ENCODE peak calls at places on chromosomes 5 and 9, in four cellular contexts. E is WTC11, G is SK-N-SH, I is H1. V is an unnamed sample.

GRCh38 chr5:123119334-123119986 is 30.4 kb downstream of the PRDM6 start:
- DNase-seq in E (peak; percentile 77), G (no peak), I (peak; percentile 69), V (peak; percentile 25)

GRCh38 chr9:77218612-77219011 is 41.3 kb downstream of the VPS13A start:
- DNase-seq in E (no peak), G (no peak), I (no peak), V (no peak)

GRCh38 chr9:21252727-21253547 is 13.1 kb upstream of the IFNA14 start:
- DNase-seq in E (peak; percentile 21), G (peak; percentile 9), I (no peak), V (no peak)

GRCh38 chr5:1443991-1444360 is 1.3 kb downstream of the SLC6A3 start:
- DNase-seq in E (no peak), G (no peak), I (no peak), V (no peak)

GRCh38 chr9:98330831-98331230 is 75.4 kb upstream of the TBC1D2 start:
- DNase-seq in E (no peak), G (no peak), I (no peak), V (no peak)

GRCh38 chr9:9893837-9894236 is 719.0 kb downstream of the PTPRD start:
- DNase-seq in E (no peak), G (no peak), I (no peak), V (no peak)

GRCh38 chr9:14829204-14829603 is 81.0 kb downstream of the FREM1 start:
- DNase-seq in E (no peak), G (no peak), I (no peak), V (no peak)

GRCh38 chr5:68384936-68385594 is 169.5 kb downstream of the PIK3R1 start:
- DNase-seq in E (no peak), G (no peak), I (no peak), V (no peak)

GRCh38 chr5:178624626-178625546 is 2.0 kb downstream of the CLK4 start:
- DNase-seq in E (no peak), G (no peak), I (no peak), V (no peak)

GRCh38 chr9:98971168-98971914 is 27.6 kb downstream of the COL15A1 start:
- DNase-seq in E (no peak), G (no peak), I (no peak), V (peak; percentile 61)

GRCh38 chr9:108057421-108058136 is 568.0 kb upstream of the KLF4 start:
- DNase-seq in E (no peak), G (no peak), I (no peak), V (no peak)

GRCh38 chr5:98942849-98943248 is 14.0 kb upstream of the CHD1 start:
- DNase-seq in E (no peak), G (no peak), I (no peak), V (no peak)

GRCh38 chr5:52738095-52738506 is 49.6 kb upstream of the ITGA1 start:
- DNase-seq in E (no peak), G (no peak), I (no peak), V (no peak)

GRCh38 chr9:119544492-119544891 is 175.3 kb upstream of the BRINP1 start:
- DNase-seq in E (no peak), G (no peak), I (no peak), V (no peak)

GRCh38 chr5:143011621-143012020 is 241.4 kb downstream of the ARHGAP26 start:
- DNase-seq in E (no peak), G (no peak), I (no peak), V (no peak)

GRCh38 chr9:27462846-27463245 is 61.2 kb upstream of the IFNK start:
- DNase-seq in E (no peak), G (no peak), I (no peak), V (no peak)

GRCh38 chr5:39520232-39520572 is 95.4 kb upstream of the DAB2 start:
- DNase-seq in E (no peak), G (no peak), I (no peak), V (no peak)

GRCh38 chr5:164532226-164532937 is 1027.0 kb downstream of the MAT2B start:
- DNase-seq in E (no peak), G (peak; percentile 27), I (no peak), V (no peak)

GRCh38 chr5:180439911-180440769 is 54.0 kb upstream of the CNOT6 start:
- DNase-seq in E (peak; percentile 58), G (no peak), I (peak; percentile 23), V (no peak)

GRCh38 chr5:170622933-170623332 is 119.1 kb downstream of the KCNIP1 start:
- DNase-seq in E (peak; percentile 10), G (no peak), I (no peak), V (no peak)

GRCh38 chr5:124203308-124203707 is 543.1 kb downstream of the ZNF608 start:
- DNase-seq in E (no peak), G (no peak), I (no peak), V (no peak)

GRCh38 chr5:38848637-38849036 is 2.8 kb downstream of the OSMR start:
- DNase-seq in E (no peak), G (no peak), I (no peak), V (no peak)

DNA sequence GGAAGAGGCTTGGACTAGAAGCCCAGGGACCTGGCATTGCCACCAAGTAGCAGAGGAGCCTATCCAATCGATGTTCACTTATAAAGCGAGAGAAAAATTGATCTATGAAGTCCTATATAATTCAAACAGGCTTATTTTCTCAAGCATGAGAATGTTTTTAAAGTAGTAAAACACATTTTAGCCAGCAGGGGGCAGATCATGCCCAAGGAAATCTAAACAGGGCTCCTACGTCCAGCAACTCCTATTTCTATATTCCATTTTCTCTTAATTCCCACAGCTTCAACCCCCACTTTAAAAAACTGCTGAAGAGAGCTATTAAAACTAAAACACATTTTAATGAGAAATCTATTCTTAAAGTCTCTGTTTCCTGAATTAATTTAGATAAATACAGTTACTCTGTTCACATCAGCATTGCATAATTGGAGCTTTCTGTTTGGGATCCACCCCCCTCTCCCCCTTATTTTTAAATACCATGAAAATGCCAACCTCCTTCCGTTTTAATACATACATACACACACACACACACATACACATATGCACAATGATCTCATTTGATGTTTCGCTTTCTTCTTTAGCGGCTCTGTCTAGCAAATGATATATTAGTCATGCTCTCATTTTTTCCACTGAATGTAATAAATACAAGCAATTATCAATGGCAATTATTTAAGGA is 144.9 kb downstream of the MYO10 start:
- DNase-seq in E (no peak), G (peak; percentile 69), I (no peak), V (peak; percentile 63)
- TF ChIP-seq TEAD4 in E (no peak), G (no peak), I (no peak), V (no peak)

GRCh38 chr9:72888032-72888431 is 64.8 kb downstream of the ALDH1A1 start:
- DNase-seq in E (no peak), G (no peak), I (no peak), V (no peak)
- TF ChIP-seq TEAD4 in E (no peak), G (no peak), I (no peak), V (no peak)

GRCh38 chr5:167814828-167815227 is 476.6 kb upstream of the WWC1 start:
- DNase-seq in E (peak; percentile 23), G (no peak), I (no peak), V (no peak)
- TF ChIP-seq TEAD4 in E (no peak), G (peak; percentile 57), I (peak; percentile 77), V (no peak)

GRCh38 chr5:147098233-147098790 is 136.5 kb upstream of the STK32A start:
- DNase-seq in E (peak; percentile 49), G (peak; percentile 53), I (no peak), V (no peak)

GRCh38 chr5:147095740-147096139 is 139.1 kb upstream of the STK32A start:
- DNase-seq in E (no peak), G (no peak), I (no peak), V (no peak)

GRCh38 chr5:147101654-147102053 is 133.2 kb upstream of the STK32A start:
- DNase-seq in E (no peak), G (no peak), I (no peak), V (no peak)
- TF ChIP-seq TEAD4 in E (no peak), G (no peak), I (no peak), V (no peak)

GRCh38 chr9:111038336-111039202 is at the start of gene LPAR1:
- DNase-seq in E (peak; percentile 68), G (peak; percentile 84), I (no peak), V (no peak)
- TF ChIP-seq TEAD4 in E (no peak), G (no peak), I (no peak), V (no peak)

GRCh38 chr5:127254729-127255284 is 35.8 kb upstream of the MEGF10 start:
- DNase-seq in E (no peak), G (no peak), I (no peak), V (no peak)
- TF ChIP-seq TEAD4 in E (no peak), G (no peak), I (no peak), V (no peak)